ENCODE peak calls at places on chromosomes 2 and 18, in ten cellular contexts. E is H7; A is fibroblast of lung; T is AG04449; V is GM23338; M is heart left ventricle; X is effector memory CD4-positive, alpha-beta T cell; Z is cardiac fibroblast; L is neuronal stem cell; O is BE2C. C is an unnamed sample.

GRCh38 chr2:99980200-99980599 is 162.2 kb downstream of the AFF3 start:
- DNase-seq in E (no peak), A (no peak), T (no peak), V (no peak), M (no peak), X (no peak), Z (no peak), L (no peak), O (no peak), C (no peak)

GRCh38 chr2:42046819-42047487 is 868 bp upstream of the PKDCC start:
- DNase-seq in E (peak), A (peak), T (no peak), V (peak), M (no peak), X (no peak), Z (peak), L (peak), O (peak), C (no peak)

GRCh38 chr2:121285077-121285449 is at the start of gene TFCP2L1:
- DNase-seq in E (peak), A (no peak), T (no peak), V (peak), M (no peak), X (no peak), Z (no peak), L (no peak), O (peak), C (no peak)

GRCh38 chr2:231469568-231469920 is 5.3 kb upstream of the NCL start:
- DNase-seq in E (no peak), A (no peak), T (no peak), V (no peak), M (no peak), X (no peak), Z (no peak), L (no peak), O (no peak), C (no peak)

GRCh38 chr2:178522950-178523595 is 42.8 kb downstream of the PLEKHA3 start:
- DNase-seq in E (peak), A (peak), T (no peak), V (peak), M (peak), X (peak), Z (peak), L (peak), O (peak), C (peak)

GRCh38 chr18:3452750-3453539 is 3.0 kb downstream of the TGIF1 start:
- DNase-seq in E (no peak), A (peak), T (no peak), V (no peak), M (no peak), X (no peak), Z (peak), L (no peak), O (no peak), C (no peak)

GRCh38 chr2:28716265-28716865 is 35.3 kb upstream of the PPP1CB start:
- DNase-seq in E (no peak), A (peak), T (peak), V (no peak), M (peak), X (no peak), Z (peak), L (no peak), O (peak), C (no peak)

GRCh38 chr18:68438983-68439382 is 275.9 kb downstream of the TMX3 start:
- DNase-seq in E (no peak), A (peak), T (peak), V (peak), M (no peak), X (no peak), Z (peak), L (peak), O (no peak), C (no peak)

GRCh38 chr2:13009027-13009426 is 292.3 kb downstream of the TRIB2 start:
- DNase-seq in E (no peak), A (peak), T (peak), V (no peak), M (no peak), X (no peak), Z (peak), L (no peak), O (no peak), C (no peak)

GRCh38 chr2:17915099-17915498 is 36.6 kb downstream of the KCNS3 start:
- DNase-seq in E (no peak), A (no peak), T (no peak), V (no peak), M (no peak), X (no peak), Z (no peak), L (no peak), O (no peak), C (no peak)

GRCh38 chr18:64409511-64409910 is 260.6 kb upstream of the LINC00305 start:
- DNase-seq in E (no peak), A (peak), T (no peak), V (peak), M (no peak), X (no peak), Z (peak), L (peak), O (peak), C (no peak)

GRCh38 chr2:52428224-52428623 is 1339.4 kb upstream of the CHAC2 start:
- DNase-seq in E (peak), A (no peak), T (no peak), V (peak), M (no peak), X (no peak), Z (no peak), L (no peak), O (no peak), C (no peak)

GRCh38 chr2:141767051-141767450 is 363.8 kb downstream of the LRP1B start:
- DNase-seq in E (no peak), A (peak), T (peak), V (no peak), M (no peak), X (no peak), Z (peak), L (no peak), O (no peak), C (no peak)

GRCh38 chr2:45833301-45833967 is 182.0 kb downstream of the PRKCE start:
- DNase-seq in E (no peak), A (no peak), T (no peak), V (no peak), M (no peak), X (no peak), Z (no peak), L (no peak), O (no peak), C (no peak)

GRCh38 chr18:63320041-63320689 is 596 bp upstream of the BCL2 start:
- DNase-seq in E (peak), A (peak), T (no peak), V (peak), M (peak), X (peak), Z (peak), L (no peak), O (peak), C (peak)

GRCh38 chr2:19109521-19109920 is 248.9 kb downstream of the OSR1 start:
- DNase-seq in E (no peak), A (no peak), T (no peak), V (no peak), M (no peak), X (no peak), Z (no peak), L (no peak), O (no peak), C (no peak)

GRCh38 chr2:205903549-205904129 is 182.3 kb downstream of the INO80D start:
- DNase-seq in E (peak), A (no peak), T (no peak), V (peak), M (no peak), X (no peak), Z (no peak), L (peak), O (peak), C (no peak)

GRCh38 chr2:173747037-173747436 is 218.1 kb downstream of the SP3 start:
- DNase-seq in E (no peak), A (no peak), T (no peak), V (no peak), M (no peak), X (no peak), Z (no peak), L (no peak), O (no peak), C (no peak)

GRCh38 chr2:209977386-209978239 is 24.8 kb upstream of the RPE start:
- DNase-seq in E (peak), A (peak), T (no peak), V (peak), M (no peak), X (no peak), Z (peak), L (peak), O (no peak), C (no peak)

GRCh38 chr2:143954844-143955243 is 565.1 kb downstream of the ZEB2 start:
- DNase-seq in E (no peak), A (no peak), T (no peak), V (no peak), M (no peak), X (no peak), Z (no peak), L (no peak), O (no peak), C (no peak)

GRCh38 chr2:210730672-210731071 is 174.3 kb downstream of the CPS1 start:
- DNase-seq in E (no peak), A (no peak), T (no peak), V (no peak), M (no peak), X (no peak), Z (no peak), L (no peak), O (no peak), C (no peak)

GRCh38 chr2:167134381-167135072 is 246.2 kb downstream of the XIRP2 start:
- DNase-seq in E (no peak), A (peak), T (peak), V (no peak), M (no peak), X (no peak), Z (peak), L (no peak), O (no peak), C (no peak)

GRCh38 chr2:56348382-56348781 is 164.6 kb downstream of the CCDC85A start:
- DNase-seq in E (no peak), A (no peak), T (no peak), V (no peak), M (no peak), X (no peak), Z (no peak), L (no peak), O (no peak), C (no peak)

GRCh38 chr18:11154369-11154982 is 5.1 kb upstream of the PIEZO2 start:
- DNase-seq in E (peak), A (peak), T (no peak), V (peak), M (no peak), X (no peak), Z (peak), L (peak), O (no peak), C (no peak)

GRCh38 chr18:63376493-63377053 is 9.6 kb upstream of the KDSR start:
- DNase-seq in E (no peak), A (peak), T (no peak), V (no peak), M (no peak), X (no peak), Z (peak), L (no peak), O (no peak), C (no peak)

GRCh38 chr2:36438454-36438977 is 82.9 kb downstream of the CRIM1 start:
- DNase-seq in E (peak), A (peak), T (peak), V (no peak), M (no peak), X (no peak), Z (peak), L (no peak), O (no peak), C (no peak)

GRCh38 chr2:144996225-144996795 is 476.4 kb upstream of the ZEB2 start:
- DNase-seq in E (no peak), A (peak), T (no peak), V (no peak), M (no peak), X (no peak), Z (peak), L (no peak), O (no peak), C (no peak)

GRCh38 chr18:13500227-13500865 is 226.0 kb downstream of the FAM210A start:
- DNase-seq in E (peak), A (peak), T (peak), V (peak), M (peak), X (no peak), Z (peak), L (peak), O (no peak), C (no peak)

GRCh38 chr2:237626813-237627451 is 455 bp upstream of the LRRFIP1 start:
- DNase-seq in E (peak), A (no peak), T (no peak), V (peak), M (no peak), X (no peak), Z (no peak), L (no peak), O (no peak), C (no peak)

GRCh38 chr2:202115385-202116060 is 42.5 kb downstream of the KIAA2012 start:
- DNase-seq in E (no peak), A (peak), T (no peak), V (no peak), M (no peak), X (no peak), Z (peak), L (no peak), O (no peak), C (no peak)

GRCh38 chr2:196535742-196536141 is 103.8 kb upstream of the CCDC150 start:
- DNase-seq in E (no peak), A (peak), T (no peak), V (no peak), M (no peak), X (no peak), Z (peak), L (no peak), O (no peak), C (no peak)

GRCh38 chr2:200159366-200159720 is 147.2 kb upstream of the SPATS2L start:
- DNase-seq in E (no peak), A (no peak), T (no peak), V (no peak), M (no peak), X (no peak), Z (no peak), L (no peak), O (no peak), C (no peak)

DNA sequence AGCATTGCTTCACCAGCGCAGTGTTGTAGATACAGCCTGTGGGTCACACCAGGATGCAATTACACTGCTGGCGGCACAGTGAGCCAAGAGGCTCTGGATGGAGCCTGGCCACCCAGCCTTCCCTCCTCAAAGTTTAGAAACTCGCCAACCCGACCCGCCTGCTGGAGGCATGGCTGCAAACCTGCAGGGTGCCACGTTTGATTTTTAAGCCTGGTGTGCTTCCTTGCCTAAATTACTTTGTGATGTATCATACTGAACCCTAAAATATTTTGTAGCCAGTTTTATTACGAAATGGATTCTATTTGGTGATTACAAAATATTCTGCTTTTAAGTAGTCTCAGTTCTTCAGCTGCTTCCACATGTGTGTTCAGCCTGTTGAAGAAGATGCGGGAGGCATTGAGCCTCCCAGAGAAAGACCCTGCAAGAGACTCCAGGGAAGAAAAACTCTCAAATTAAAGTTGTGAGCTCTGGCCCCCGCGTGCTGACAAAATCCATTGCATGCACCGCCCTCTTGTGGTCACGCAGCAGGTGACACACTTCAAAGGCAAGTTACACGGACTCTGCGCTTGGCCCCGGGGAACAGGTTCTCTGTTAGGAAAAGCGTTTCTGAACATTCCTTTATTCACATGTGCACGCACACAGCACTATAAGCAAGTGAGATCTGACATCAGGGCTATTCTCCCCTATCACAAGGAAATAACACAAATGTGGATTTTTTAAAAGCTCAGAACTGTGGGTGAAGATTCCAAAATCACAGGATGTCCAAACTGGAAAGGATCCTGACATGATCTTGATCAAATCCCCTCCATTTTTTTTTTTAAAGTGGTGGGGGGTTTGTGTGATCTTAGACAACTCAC is 63.0 kb upstream of the TWIST2 start:
- DNase-seq in E (peak), A (peak), T (peak), V (peak), M (peak), X (no peak), Z (peak), L (peak), O (peak), C (peak)
- H3K4me3 ChIP-seq in E (no peak), A (no peak), T (no peak), V (no peak), M (no peak), X (no peak), Z (no peak), L (no peak), O (no peak), C (no peak)

GRCh38 chr2:217246108-217246507 is 386.2 kb upstream of the TNP1 start:
- DNase-seq in E (no peak), A (no peak), T (no peak), V (no peak), M (no peak), X (no peak), Z (no peak), L (no peak), O (no peak), C (no peak)

GRCh38 chr2:217249490-217250451 is 389.9 kb upstream of the TNP1 start:
- DNase-seq in E (no peak), A (peak), T (no peak), V (peak), M (no peak), X (no peak), Z (no peak), L (no peak), O (peak), C (no peak)

GRCh38 chr2:217249086-217249485 is 389.2 kb upstream of the TNP1 start:
- DNase-seq in E (no peak), A (peak), T (no peak), V (no peak), M (no peak), X (no peak), Z (no peak), L (no peak), O (no peak), C (no peak)

GRCh38 chr2:217247511-217247910 is 387.6 kb upstream of the TNP1 start:
- DNase-seq in E (no peak), A (no peak), T (no peak), V (no peak), M (no peak), X (no peak), Z (no peak), L (no peak), O (no peak), C (no peak)

GRCh38 chr2:217248312-217248935 is 388.6 kb upstream of the TNP1 start:
- DNase-seq in E (peak), A (peak), T (no peak), V (peak), M (peak), X (no peak), Z (peak), L (no peak), O (peak), C (no peak)
- H3K4me3 ChIP-seq in E (no peak), A (no peak), T (peak), V (no peak), M (peak), X (no peak), Z (no peak), L (no peak), O (no peak), C (no peak)

DNA sequence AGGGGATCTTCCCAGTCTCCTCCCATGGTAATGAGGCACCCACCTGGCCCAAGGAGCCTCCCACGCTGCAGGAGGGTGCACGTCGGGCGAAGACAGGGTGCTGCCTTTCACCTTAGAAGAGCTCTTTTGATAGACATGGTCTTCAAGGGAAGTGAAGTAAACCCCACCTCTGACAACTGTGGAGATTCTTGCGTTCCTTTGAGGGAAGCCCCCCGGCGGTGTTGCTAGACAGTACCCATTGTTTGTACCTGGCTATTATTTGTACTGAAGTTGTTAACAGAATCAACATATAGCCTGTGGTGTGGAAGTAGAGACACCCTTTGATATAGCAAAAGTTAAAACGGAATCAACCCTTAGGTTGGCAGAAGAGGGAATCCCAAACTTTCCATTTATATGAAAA is 648.0 kb downstream of the GALR1 start:
- DNase-seq in E (no peak), A (no peak), T (no peak), V (no peak), M (no peak), X (no peak), Z (no peak), L (no peak), O (no peak), C (no peak)
- H3K4me3 ChIP-seq in E (no peak), A (no peak), T (no peak), V (no peak), M (no peak), X (no peak), Z (no peak), L (no peak), O (no peak), C (no peak)

GRCh38 chr18:48785091-48785614 is 165.6 kb downstream of the SMAD7 start:
- DNase-seq in E (no peak), A (no peak), T (no peak), V (no peak), M (no peak), X (no peak), Z (no peak), L (no peak), O (no peak), C (no peak)
- H3K4me3 ChIP-seq in E (no peak), A (no peak), T (no peak), V (no peak), M (no peak), X (no peak), Z (no peak), L (no peak), O (no peak), C (no peak)

DNA sequence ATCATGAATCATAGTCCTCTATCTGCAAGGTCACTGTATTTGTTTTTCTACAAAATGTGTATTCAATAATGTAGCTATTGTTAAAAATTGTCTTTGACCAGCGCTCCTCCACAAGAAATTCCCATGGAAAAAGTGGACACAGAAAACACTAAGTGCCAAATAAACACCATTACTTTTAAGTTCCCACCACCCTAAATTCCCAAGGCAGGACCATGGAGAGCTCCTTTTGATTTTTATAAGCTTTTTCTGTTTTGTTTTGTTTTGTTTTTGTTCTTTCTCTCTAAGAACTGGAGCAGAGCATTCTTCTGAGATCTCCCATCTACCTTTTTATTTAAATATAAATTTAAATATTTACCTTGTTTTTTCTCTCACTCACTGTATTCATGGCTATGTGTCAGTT is 44.5 kb downstream of the LRATD1 start:
- DNase-seq in E (no peak), A (no peak), T (no peak), V (peak), M (no peak), X (no peak), Z (no peak), L (peak), O (no peak), C (no peak)
- H3K4me3 ChIP-seq in E (no peak), A (no peak), T (no peak), V (no peak), M (no peak), X (no peak), Z (no peak), L (no peak), O (no peak), C (no peak)

DNA sequence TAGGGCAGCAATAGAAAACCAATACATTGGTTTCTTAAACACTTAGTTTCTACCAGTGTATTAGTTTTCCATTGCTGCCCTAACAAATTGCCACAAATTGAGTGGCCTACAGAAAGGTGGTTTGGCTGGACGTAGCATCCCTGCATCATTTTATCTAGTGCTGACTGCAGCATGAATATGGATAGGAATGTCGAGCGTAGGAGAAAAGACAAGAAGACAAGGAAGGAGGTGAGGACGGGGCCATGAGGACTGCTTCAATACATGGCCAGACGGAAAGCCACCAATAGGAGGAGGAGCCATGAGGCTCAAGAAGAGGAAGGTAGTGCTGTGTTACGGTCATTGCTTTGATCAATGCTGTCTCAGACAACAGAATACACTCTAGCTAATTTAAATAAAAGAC is 154.5 kb upstream of the NDUFV2 start:
- DNase-seq in E (no peak), A (no peak), T (no peak), V (no peak), M (no peak), X (no peak), Z (no peak), L (no peak), O (no peak), C (no peak)
- H3K4me3 ChIP-seq in E (no peak), A (no peak), T (no peak), V (no peak), M (no peak), X (no peak), Z (no peak), L (no peak), O (no peak), C (no peak)

GRCh38 chr18:23885750-23886149 is 128.8 kb upstream of the TTC39C start:
- DNase-seq in E (no peak), A (no peak), T (no peak), V (no peak), M (no peak), X (no peak), Z (no peak), L (no peak), O (no peak), C (no peak)
- H3K4me3 ChIP-seq in E (no peak), A (no peak), T (no peak), V (no peak), M (no peak), X (no peak), Z (no peak), L (no peak), O (no peak), C (no peak)